ENCODE peak calls at places on chromosomes 12 and 14, in nine cellular contexts. V, W, O, B, Z, F, J, N and A are unnamed samples.
A peak's percentile ranks its signal among the peaks of the same experiment; 100 is the strongest.

GRCh38 chr14:30679032-30679431 is 56.9 kb downstream of the SCFD1 start:
- DNase-seq in J (no peak), W (no peak), Z (no peak), N (no peak), F (no peak), V (no peak), O (no peak), B (no peak), A (no peak)

GRCh38 chr12:197911-198695 is 15.9 kb downstream of the SLC6A12 start:
- DNase-seq in J (no peak), V (no peak), F (no peak), B (no peak), Z (no peak), O (no peak), N (no peak), W (no peak), A (no peak)

GRCh38 chr14:74804219-74804825 is 41.2 kb downstream of the YLPM1 start:
- DNase-seq in Z (peak; percentile 26), J (no peak), W (no peak), V (no peak), B (no peak), N (peak; percentile 13), O (no peak), F (no peak), A (peak; percentile 26)

GRCh38 chr14:24155100-24155499 is 6.0 kb upstream of the IRF9 start:
- DNase-seq in O (no peak), W (no peak), J (no peak), F (no peak), Z (no peak), B (no peak), N (no peak), V (no peak), A (no peak)

GRCh38 chr12:5262885-5263284 is 169.0 kb upstream of the NTF3 start:
- DNase-seq in N (no peak), W (no peak), B (no peak), Z (no peak), F (no peak), O (no peak), V (no peak), J (no peak), A (no peak)

GRCh38 chr12:20523658-20524057 is 155.3 kb downstream of the PDE3A start:
- DNase-seq in N (no peak), V (no peak), Z (peak; percentile 22), B (no peak), J (no peak), F (no peak), W (no peak), O (no peak), A (no peak)

GRCh38 chr14:72715215-72715909 is 178.5 kb downstream of the DPF3 start:
- DNase-seq in Z (no peak), B (no peak), J (no peak), V (no peak), N (no peak), W (no peak), F (peak; percentile 30), O (peak; percentile 67), A (no peak)

GRCh38 chr12:16389594-16389993 is 42.1 kb downstream of the MGST1 start:
- DNase-seq in W (no peak), B (no peak), V (no peak), Z (peak; percentile 34), O (no peak), F (no peak), J (no peak), N (peak; percentile 31), A (no peak)

GRCh38 chr14:39977198-39977597 is 545.0 kb upstream of the FBXO33 start:
- DNase-seq in B (peak; percentile 92), O (no peak), F (no peak), W (no peak), N (no peak), Z (no peak), V (no peak), J (no peak), A (no peak)